ENCODE peak calls at places on chromosomes 5 and 9, in ten cellular contexts. One of them, this sample, is unnamed.

GRCh38 chr5:33933723-33934544 is 2.3 kb upstream of the RXFP3 start:
- DNase-seq in HepG2: no peak
- DNase-seq in HCT116: no peak
- DNase-seq in sigmoid colon: no peak
- DNase-seq in SK-N-SH: no peak
- DNase-seq in Panc1: no peak
- DNase-seq in spleen: no peak
- DNase-seq in suprapubic skin: no peak
- DNase-seq in stomach: no peak
- DNase-seq in transverse colon: no peak
- DNase-seq in this sample: no peak

GRCh38 chr5:118603278-118603677 is 385.1 kb downstream of the DTWD2 start:
- DNase-seq in transverse colon: no peak
- DNase-seq in SK-N-SH: no peak
- DNase-seq in suprapubic skin: no peak
- DNase-seq in sigmoid colon: no peak
- DNase-seq in spleen: no peak
- DNase-seq in HepG2: no peak
- DNase-seq in Panc1: no peak
- DNase-seq in stomach: no peak
- DNase-seq in HCT116: no peak
- DNase-seq in this sample: no peak

GRCh38 chr9:28938981-28939380 is 1365.7 kb upstream of the C9orf72 start:
- DNase-seq in suprapubic skin: no peak
- DNase-seq in spleen: no peak
- DNase-seq in sigmoid colon: no peak
- DNase-seq in HepG2: no peak
- DNase-seq in SK-N-SH: no peak
- DNase-seq in HCT116: no peak
- DNase-seq in transverse colon: no peak
- DNase-seq in Panc1: no peak
- DNase-seq in stomach: no peak
- DNase-seq in this sample: no peak

GRCh38 chr9:123617952-123618678 is 262.1 kb downstream of the CRB2 start:
- DNase-seq in transverse colon: no peak
- DNase-seq in spleen: no peak
- DNase-seq in sigmoid colon: no peak
- DNase-seq in suprapubic skin: no peak
- DNase-seq in Panc1: no peak
- DNase-seq in stomach: no peak
- DNase-seq in SK-N-SH: no peak
- DNase-seq in HepG2: no peak
- DNase-seq in HCT116: no peak
- DNase-seq in this sample: no peak

GRCh38 chr9:85156652-85157051 is 487.1 kb downstream of the NTRK2 start:
- DNase-seq in sigmoid colon: no peak
- DNase-seq in transverse colon: no peak
- DNase-seq in suprapubic skin: no peak
- DNase-seq in SK-N-SH: no peak
- DNase-seq in Panc1: no peak
- DNase-seq in stomach: no peak
- DNase-seq in spleen: no peak
- DNase-seq in HCT116: no peak
- DNase-seq in HepG2: no peak
- DNase-seq in this sample: no peak

GRCh38 chr9:17009071-17009470 is 125.8 kb upstream of the CNTLN start:
- DNase-seq in stomach: no peak
- DNase-seq in suprapubic skin: no peak
- DNase-seq in Panc1: no peak
- DNase-seq in transverse colon: no peak
- DNase-seq in sigmoid colon: no peak
- DNase-seq in HCT116: no peak
- DNase-seq in HepG2: no peak
- DNase-seq in spleen: no peak
- DNase-seq in SK-N-SH: no peak
- DNase-seq in this sample: no peak

GRCh38 chr5:95130951-95131350 is 153.9 kb downstream of the MCTP1 start:
- DNase-seq in transverse colon: no peak
- DNase-seq in spleen: no peak
- DNase-seq in HepG2: no peak
- DNase-seq in Panc1: no peak
- DNase-seq in stomach: no peak
- DNase-seq in sigmoid colon: no peak
- DNase-seq in SK-N-SH: no peak
- DNase-seq in suprapubic skin: no peak
- DNase-seq in HCT116: no peak
- DNase-seq in this sample: no peak

GRCh38 chr9:86355814-86356213 is 1.6 kb upstream of the TUT7 start:
- DNase-seq in spleen: no peak
- DNase-seq in HepG2: no peak
- DNase-seq in sigmoid colon: no peak
- DNase-seq in HCT116: no peak
- DNase-seq in transverse colon: no peak
- DNase-seq in SK-N-SH: no peak
- DNase-seq in Panc1: no peak
- DNase-seq in suprapubic skin: no peak
- DNase-seq in stomach: no peak
- DNase-seq in this sample: no peak

DNA sequence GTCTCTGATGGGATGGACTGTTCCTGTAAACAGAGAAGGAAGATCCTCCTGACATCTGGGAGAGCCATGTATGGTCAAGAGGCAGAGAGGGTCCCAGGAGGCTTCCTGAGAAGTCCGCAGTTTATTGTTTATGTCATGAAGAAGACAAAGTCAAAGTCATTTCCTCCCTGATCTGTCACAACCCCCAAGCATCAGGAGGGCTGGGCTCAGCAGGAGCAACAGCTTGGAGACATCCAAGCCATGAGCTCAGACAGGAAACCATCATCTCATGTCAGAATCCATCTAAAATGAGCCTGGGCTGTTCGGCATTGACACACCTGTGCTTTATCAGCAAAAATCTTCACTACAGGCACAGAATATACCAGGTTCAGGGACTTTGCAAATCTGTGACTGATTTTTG is 325.0 kb upstream of the MSX2 start:
- DNase-seq in transverse colon: no peak
- DNase-seq in spleen: no peak
- DNase-seq in HepG2: no peak
- DNase-seq in SK-N-SH: no peak
- DNase-seq in suprapubic skin: no peak
- DNase-seq in stomach: no peak
- DNase-seq in sigmoid colon: no peak
- DNase-seq in HCT116: no peak
- DNase-seq in Panc1: no peak
- DNase-seq in this sample: no peak
- TF ChIP-seq POLR2AphosphoS5 in transverse colon: no peak
- TF ChIP-seq POLR2AphosphoS5 in spleen: no peak
- TF ChIP-seq POLR2AphosphoS5 in HepG2: no peak
- TF ChIP-seq POLR2AphosphoS5 in SK-N-SH: no peak
- TF ChIP-seq POLR2AphosphoS5 in suprapubic skin: no peak
- TF ChIP-seq POLR2AphosphoS5 in stomach: no peak
- TF ChIP-seq POLR2AphosphoS5 in sigmoid colon: no peak
- TF ChIP-seq POLR2AphosphoS5 in HCT116: no peak
- TF ChIP-seq POLR2AphosphoS5 in Panc1: no peak
- TF ChIP-seq POLR2AphosphoS5 in this sample: no peak

GRCh38 chr9:89996717-89997116 is 391.9 kb downstream of the GADD45G start:
- DNase-seq in HepG2: peak; percentile 24
- DNase-seq in spleen: no peak
- DNase-seq in suprapubic skin: no peak
- DNase-seq in Panc1: no peak
- DNase-seq in SK-N-SH: no peak
- DNase-seq in stomach: peak; percentile 36
- DNase-seq in transverse colon: peak; percentile 54
- DNase-seq in HCT116: no peak
- DNase-seq in sigmoid colon: no peak
- DNase-seq in this sample: no peak

GRCh38 chr9:89996106-89996505 is 391.3 kb downstream of the GADD45G start:
- DNase-seq in Panc1: no peak
- DNase-seq in HepG2: no peak
- DNase-seq in suprapubic skin: no peak
- DNase-seq in sigmoid colon: no peak
- DNase-seq in HCT116: no peak
- DNase-seq in stomach: no peak
- DNase-seq in SK-N-SH: no peak
- DNase-seq in transverse colon: no peak
- DNase-seq in spleen: no peak
- DNase-seq in this sample: peak; percentile 85

GRCh38 chr9:89993678-89994630 is 389.1 kb downstream of the GADD45G start:
- DNase-seq in SK-N-SH: no peak
- DNase-seq in HepG2: peak; percentile 85
- DNase-seq in stomach: no peak
- DNase-seq in spleen: no peak
- DNase-seq in sigmoid colon: peak; percentile 76
- DNase-seq in Panc1: no peak
- DNase-seq in suprapubic skin: no peak
- DNase-seq in transverse colon: peak; percentile 68
- DNase-seq in HCT116: no peak
- DNase-seq in this sample: no peak

GRCh38 chr9:89992326-89993208 is 387.8 kb downstream of the GADD45G start:
- DNase-seq in HCT116: no peak
- DNase-seq in stomach: no peak
- DNase-seq in HepG2: no peak
- DNase-seq in suprapubic skin: no peak
- DNase-seq in spleen: no peak
- DNase-seq in Panc1: no peak
- DNase-seq in sigmoid colon: no peak
- DNase-seq in SK-N-SH: no peak
- DNase-seq in transverse colon: no peak
- DNase-seq in this sample: no peak

DNA sequence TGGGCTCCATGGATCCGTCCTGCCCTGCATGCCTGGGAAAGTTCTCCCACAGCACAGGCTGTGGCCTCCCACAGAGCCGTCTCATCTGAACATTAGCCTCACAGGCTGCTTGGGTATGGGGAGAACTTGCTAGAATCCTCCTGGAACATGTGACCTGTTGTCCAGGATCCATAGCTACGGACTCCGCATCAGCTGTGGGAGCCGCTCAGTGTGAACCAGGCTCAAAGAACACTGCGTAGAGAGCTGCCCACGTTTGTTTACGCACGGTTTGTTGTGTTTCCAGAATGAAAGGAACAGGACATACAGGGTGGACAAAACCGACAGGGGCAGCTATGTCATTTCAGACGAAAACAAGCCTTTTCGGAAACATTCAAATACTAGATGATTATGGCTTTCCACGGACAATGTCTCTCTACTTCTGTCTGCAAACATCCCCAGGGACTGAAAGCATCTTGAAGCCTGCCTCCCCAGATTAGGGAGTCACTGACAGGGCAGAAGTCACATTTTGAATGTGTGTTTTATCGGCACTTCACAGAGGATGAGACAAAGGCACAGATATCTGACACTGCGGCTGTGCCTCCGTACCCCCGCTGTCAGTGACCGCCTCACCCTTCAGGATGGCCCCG is 390.3 kb downstream of the GADD45G start:
- DNase-seq in HCT116: no peak
- DNase-seq in transverse colon: no peak
- DNase-seq in HepG2: peak; percentile 20
- DNase-seq in SK-N-SH: no peak
- DNase-seq in stomach: no peak
- DNase-seq in sigmoid colon: no peak
- DNase-seq in Panc1: no peak
- DNase-seq in spleen: no peak
- DNase-seq in suprapubic skin: no peak
- DNase-seq in this sample: no peak
- TF ChIP-seq POLR2AphosphoS5 in HCT116: no peak
- TF ChIP-seq POLR2AphosphoS5 in transverse colon: no peak
- TF ChIP-seq POLR2AphosphoS5 in HepG2: no peak
- TF ChIP-seq POLR2AphosphoS5 in SK-N-SH: no peak
- TF ChIP-seq POLR2AphosphoS5 in stomach: no peak
- TF ChIP-seq POLR2AphosphoS5 in sigmoid colon: no peak
- TF ChIP-seq POLR2AphosphoS5 in Panc1: no peak
- TF ChIP-seq POLR2AphosphoS5 in spleen: no peak
- TF ChIP-seq POLR2AphosphoS5 in suprapubic skin: no peak
- TF ChIP-seq POLR2AphosphoS5 in this sample: no peak

DNA sequence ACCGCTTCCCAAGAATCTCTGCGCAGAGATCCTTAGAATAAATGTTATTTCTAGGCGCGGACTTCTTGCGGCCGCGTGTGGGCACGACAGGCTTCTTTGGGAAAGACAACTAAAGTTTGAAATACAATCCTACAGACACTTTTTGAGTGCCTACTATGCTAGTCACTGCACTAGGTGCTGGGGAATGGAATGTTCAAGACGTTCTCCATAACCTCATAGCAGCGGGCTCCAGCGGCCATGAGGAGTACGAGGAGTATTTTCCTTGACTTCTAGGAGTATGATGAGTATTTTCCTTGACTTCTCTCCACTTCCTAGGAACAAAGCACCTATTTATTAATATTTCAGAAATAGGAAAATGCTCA is 636 bp upstream of the PWWP2A start:
- DNase-seq in transverse colon: no peak
- DNase-seq in stomach: no peak
- DNase-seq in SK-N-SH: no peak
- DNase-seq in sigmoid colon: no peak
- DNase-seq in suprapubic skin: no peak
- DNase-seq in spleen: no peak
- DNase-seq in HCT116: no peak
- DNase-seq in HepG2: no peak
- DNase-seq in Panc1: no peak
- DNase-seq in this sample: no peak
- TF ChIP-seq POLR2AphosphoS5 in transverse colon: peak; percentile 3
- TF ChIP-seq POLR2AphosphoS5 in stomach: peak; percentile 3
- TF ChIP-seq POLR2AphosphoS5 in SK-N-SH: no peak
- TF ChIP-seq POLR2AphosphoS5 in sigmoid colon: no peak
- TF ChIP-seq POLR2AphosphoS5 in suprapubic skin: no peak
- TF ChIP-seq POLR2AphosphoS5 in spleen: no peak
- TF ChIP-seq POLR2AphosphoS5 in HCT116: no peak
- TF ChIP-seq POLR2AphosphoS5 in HepG2: peak; percentile 2
- TF ChIP-seq POLR2AphosphoS5 in Panc1: no peak
- TF ChIP-seq POLR2AphosphoS5 in this sample: no peak

GRCh38 chr9:89080193-89080592 is 88.9 kb downstream of the S1PR3 start:
- DNase-seq in HepG2: no peak
- DNase-seq in spleen: no peak
- DNase-seq in Panc1: no peak
- DNase-seq in transverse colon: peak; percentile 29
- DNase-seq in SK-N-SH: no peak
- DNase-seq in HCT116: no peak
- DNase-seq in sigmoid colon: peak; percentile 85
- DNase-seq in stomach: peak; percentile 40
- DNase-seq in suprapubic skin: peak; percentile 74
- DNase-seq in this sample: peak; percentile 19

GRCh38 chr9:89077519-89077918 is 86.3 kb downstream of the S1PR3 start:
- DNase-seq in stomach: no peak
- DNase-seq in transverse colon: no peak
- DNase-seq in suprapubic skin: no peak
- DNase-seq in HepG2: no peak
- DNase-seq in SK-N-SH: no peak
- DNase-seq in HCT116: no peak
- DNase-seq in spleen: no peak
- DNase-seq in Panc1: no peak
- DNase-seq in sigmoid colon: peak; percentile 33
- DNase-seq in this sample: no peak

GRCh38 chr9:89078860-89079259 is 87.6 kb downstream of the S1PR3 start:
- DNase-seq in suprapubic skin: no peak
- DNase-seq in HepG2: no peak
- DNase-seq in transverse colon: no peak
- DNase-seq in HCT116: no peak
- DNase-seq in SK-N-SH: no peak
- DNase-seq in spleen: no peak
- DNase-seq in Panc1: no peak
- DNase-seq in stomach: no peak
- DNase-seq in sigmoid colon: peak; percentile 33
- DNase-seq in this sample: no peak

GRCh38 chr9:89079421-89079820 is 88.2 kb downstream of the S1PR3 start:
- DNase-seq in SK-N-SH: no peak
- DNase-seq in sigmoid colon: peak; percentile 45
- DNase-seq in HCT116: no peak
- DNase-seq in spleen: no peak
- DNase-seq in Panc1: no peak
- DNase-seq in HepG2: no peak
- DNase-seq in stomach: no peak
- DNase-seq in suprapubic skin: no peak
- DNase-seq in transverse colon: no peak
- DNase-seq in this sample: no peak

GRCh38 chr9:89078421-89078820 is 87.2 kb downstream of the S1PR3 start:
- DNase-seq in sigmoid colon: peak; percentile 66
- DNase-seq in HepG2: no peak
- DNase-seq in HCT116: no peak
- DNase-seq in transverse colon: no peak
- DNase-seq in spleen: no peak
- DNase-seq in stomach: no peak
- DNase-seq in suprapubic skin: no peak
- DNase-seq in Panc1: no peak
- DNase-seq in SK-N-SH: no peak
- DNase-seq in this sample: no peak
- TF ChIP-seq POLR2AphosphoS5 in sigmoid colon: no peak
- TF ChIP-seq POLR2AphosphoS5 in HepG2: no peak
- TF ChIP-seq POLR2AphosphoS5 in HCT116: no peak
- TF ChIP-seq POLR2AphosphoS5 in transverse colon: no peak
- TF ChIP-seq POLR2AphosphoS5 in spleen: no peak
- TF ChIP-seq POLR2AphosphoS5 in stomach: no peak
- TF ChIP-seq POLR2AphosphoS5 in suprapubic skin: no peak
- TF ChIP-seq POLR2AphosphoS5 in Panc1: no peak
- TF ChIP-seq POLR2AphosphoS5 in SK-N-SH: no peak
- TF ChIP-seq POLR2AphosphoS5 in this sample: no peak